ENCODE peak calls at places on chromosomes 16 and 17, in eight cellular contexts. O, I, L, M, P, D, A and X are unnamed samples.

GRCh38 chr16:79658301-79659001 is 57.9 kb upstream of the MAF start:
- DNase-seq in O (peak), I (peak), L (no peak), M (no peak), P (peak), D (peak), A (peak), X (peak)

GRCh38 chr17:46873941-46874645 is 22.7 kb downstream of the WNT9B start:
- DNase-seq in O (no peak), I (no peak), L (no peak), M (no peak), P (no peak), D (no peak), A (no peak), X (no peak)

GRCh38 chr17:51907041-51907440 is 251.5 kb downstream of the CA10 start:
- DNase-seq in O (no peak), I (no peak), L (no peak), M (no peak), P (no peak), D (no peak), A (no peak), X (no peak)

GRCh38 chr17:75457047-75457654 is 716 bp downstream of the TMEM94 start:
- DNase-seq in O (no peak), I (peak), L (peak), M (no peak), P (peak), D (no peak), A (peak), X (no peak)

GRCh38 chr17:76196675-76197074 is 43.6 kb downstream of the RNF157 start:
- DNase-seq in O (peak), I (no peak), L (peak), M (peak), P (peak), D (no peak), A (peak), X (peak)

GRCh38 chr17:11935734-11936406 is 61.4 kb downstream of the ZNF18 start:
- DNase-seq in O (peak), I (peak), L (no peak), M (no peak), P (peak), D (peak), A (peak), X (no peak)

GRCh38 chr16:804193-805048 is 3.9 kb upstream of the GNG13 start:
- DNase-seq in O (no peak), I (no peak), L (no peak), M (no peak), P (no peak), D (no peak), A (no peak), X (no peak)

GRCh38 chr16:28623172-28623711 is 13.4 kb upstream of the SULT1A1 start:
- DNase-seq in O (no peak), I (no peak), L (no peak), M (no peak), P (peak), D (no peak), A (peak), X (peak)

GRCh38 chr16:306911-307370 is 24.0 kb downstream of the PDIA2 start:
- DNase-seq in O (no peak), I (no peak), L (no peak), M (no peak), P (no peak), D (no peak), A (no peak), X (no peak)

GRCh38 chr17:63193827-63194226 is 227.8 kb downstream of the TANC2 start:
- DNase-seq in O (no peak), I (no peak), L (no peak), M (no peak), P (no peak), D (no peak), A (no peak), X (no peak)

GRCh38 chr16:1069154-1069553 is 3.4 kb upstream of the SSTR5 start:
- DNase-seq in O (no peak), I (no peak), L (no peak), M (no peak), P (no peak), D (no peak), A (no peak), X (no peak)

GRCh38 chr17:7015587-7016020 is 3.2 kb downstream of the RNASEK start:
- DNase-seq in O (no peak), I (no peak), L (no peak), M (no peak), P (peak), D (no peak), A (no peak), X (no peak)

GRCh38 chr17:82959990-82960418 is 119.4 kb upstream of the METRNL start:
- DNase-seq in O (no peak), I (no peak), L (no peak), M (no peak), P (no peak), D (no peak), A (no peak), X (no peak)

GRCh38 chr17:39538875-39539274 is 68.8 kb downstream of the NEUROD2 start:
- DNase-seq in O (no peak), I (peak), L (no peak), M (no peak), P (no peak), D (no peak), A (peak), X (no peak)

GRCh38 chr16:86991679-86992078 is 325.5 kb downstream of the C16orf95 start:
- DNase-seq in O (no peak), I (peak), L (no peak), M (no peak), P (no peak), D (peak), A (no peak), X (no peak)

GRCh38 chr17:49995055-49995738 is at the start of gene DLX3:
- DNase-seq in O (peak), I (peak), L (peak), M (no peak), P (peak), D (no peak), A (peak), X (peak)

GRCh38 chr16:70444249-70445063 is 5.6 kb upstream of the ST3GAL2 start:
- DNase-seq in O (no peak), I (no peak), L (no peak), M (no peak), P (no peak), D (no peak), A (no peak), X (no peak)

GRCh38 chr16:27402964-27403600 is 1.1 kb downstream of the IL21R start:
- DNase-seq in O (no peak), I (no peak), L (no peak), M (peak), P (no peak), D (no peak), A (no peak), X (no peak)

GRCh38 chr17:27319536-27320221 is 25.8 kb downstream of the WSB1 start:
- DNase-seq in O (peak), I (peak), L (peak), M (peak), P (peak), D (no peak), A (no peak), X (peak)

GRCh38 chr17:45256114-45256966 is 5.6 kb downstream of the SPATA32 start:
- DNase-seq in O (no peak), I (no peak), L (no peak), M (no peak), P (no peak), D (no peak), A (peak), X (no peak)

GRCh38 chr17:10021239-10021638 is 116.2 kb upstream of the RCVRN start:
- DNase-seq in O (no peak), I (peak), L (no peak), M (no peak), P (peak), D (no peak), A (peak), X (no peak)

GRCh38 chr17:65071861-65072260 is 15.3 kb upstream of the GNA13 start:
- DNase-seq in O (no peak), I (peak), L (no peak), M (no peak), P (no peak), D (peak), A (no peak), X (no peak)

GRCh38 chr17:55758171-55758570 is 7.3 kb downstream of the PCTP start:
- DNase-seq in O (no peak), I (no peak), L (no peak), M (no peak), P (no peak), D (no peak), A (no peak), X (no peak)

GRCh38 chr17:45388604-45389325 is 43.9 kb downstream of the ARHGAP27 start:
- DNase-seq in O (no peak), I (peak), L (no peak), M (no peak), P (no peak), D (peak), A (no peak), X (no peak)

GRCh38 chr17:77409282-77410161 is 268.8 kb downstream of the SEC14L1 start:
- DNase-seq in O (peak), I (peak), L (peak), M (no peak), P (peak), D (no peak), A (peak), X (no peak)

GRCh38 chr16:50297301-50298074 is 31.1 kb downstream of the ADCY7 start:
- DNase-seq in O (no peak), I (no peak), L (peak), M (no peak), P (no peak), D (no peak), A (no peak), X (peak)
- TF ChIP-seq POLR2A in O (no peak), I (no peak), L (no peak), M (no peak), P (no peak), D (no peak), A (no peak), X (no peak)

GRCh38 chr17:81902653-81903414 is 796 bp downstream of the NPB start:
- DNase-seq in O (no peak), I (no peak), L (no peak), M (no peak), P (peak), D (no peak), A (no peak), X (no peak)
- TF ChIP-seq POLR2A in O (no peak), I (no peak), L (no peak), M (no peak), P (no peak), D (no peak), A (no peak), X (no peak)

DNA sequence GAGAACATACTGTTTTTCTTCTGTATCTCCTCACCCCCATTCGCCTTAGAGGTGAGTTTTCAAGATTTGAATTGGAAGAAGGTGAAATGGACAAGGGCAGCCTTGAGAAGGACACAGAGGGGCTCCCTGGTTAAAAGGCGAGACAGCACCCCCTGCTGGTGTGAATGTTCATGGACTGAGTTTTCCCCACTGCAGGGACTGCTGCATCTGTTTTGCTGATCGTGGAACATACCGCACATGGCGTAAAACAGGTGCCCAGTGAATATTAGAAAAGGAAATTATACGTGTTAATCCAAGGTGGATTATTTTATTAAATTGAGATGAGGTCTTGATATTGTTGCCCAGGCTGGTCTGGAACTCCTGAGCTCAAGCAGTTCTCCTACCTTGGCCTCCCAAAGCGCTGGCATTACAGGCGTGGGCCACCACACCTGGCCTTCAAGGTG is 54.5 kb downstream of the NDE1 start:
- DNase-seq in O (peak), I (peak), L (peak), M (peak), P (peak), D (peak), A (peak), X (peak)
- TF ChIP-seq POLR2A in O (no peak), I (no peak), L (no peak), M (no peak), P (no peak), D (no peak), A (no peak), X (no peak)

GRCh38 chr16:31873556-31874353 is at the start of gene ZNF267:
- DNase-seq in O (peak), I (peak), L (peak), M (peak), P (peak), D (peak), A (peak), X (peak)
- TF ChIP-seq POLR2A in O (peak), I (peak), L (peak), M (peak), P (peak), D (peak), A (peak), X (no peak)

GRCh38 chr17:28854457-28855382 is at the start of gene ERAL1:
- DNase-seq in O (peak), I (peak), L (peak), M (peak), P (peak), D (peak), A (peak), X (peak)
- TF ChIP-seq POLR2A in O (peak), I (peak), L (peak), M (peak), P (peak), D (peak), A (peak), X (no peak)

DNA sequence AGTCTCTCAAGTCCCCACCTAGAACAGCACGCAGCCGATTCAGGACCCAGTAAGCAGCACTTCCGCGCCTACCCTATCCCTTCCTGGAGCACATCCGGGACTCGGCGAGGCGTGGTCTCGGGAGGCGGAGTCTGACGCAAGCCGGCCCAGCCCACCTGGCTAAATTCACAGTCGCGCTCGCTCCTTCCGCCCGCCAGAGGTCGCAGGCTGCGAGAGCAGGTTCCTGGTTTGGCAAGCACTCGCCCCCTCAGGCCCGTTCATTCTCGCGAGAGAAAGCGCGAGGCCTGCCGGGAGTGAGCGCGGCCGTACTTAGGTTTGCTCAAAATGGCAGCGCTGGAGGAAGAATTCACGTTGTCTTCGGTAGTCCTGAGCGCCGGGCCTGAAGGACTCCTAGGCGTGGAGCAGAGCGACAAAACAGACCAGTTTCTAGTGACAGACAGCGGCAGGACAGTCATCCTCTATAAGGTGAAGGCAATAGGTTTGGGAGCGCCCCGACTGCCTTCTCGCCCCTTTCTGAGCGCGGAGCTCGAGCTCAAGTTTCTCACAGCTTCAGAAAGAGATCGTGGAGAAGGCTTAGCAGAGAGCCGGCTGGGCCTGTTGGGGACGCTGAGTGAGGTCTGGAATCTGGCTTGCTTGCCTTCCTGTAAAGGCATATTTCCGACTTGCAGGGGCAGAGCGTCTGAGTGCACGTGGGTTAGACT is at the start of gene NOL11:
- DNase-seq in O (peak), I (peak), L (peak), M (peak), P (peak), D (peak), A (peak), X (peak)
- TF ChIP-seq POLR2A in O (peak), I (peak), L (peak), M (no peak), P (peak), D (peak), A (peak), X (no peak)